ENCODE peak calls at places on chromosome 19, in four cellular contexts. Y, M, C and T are unnamed samples.

GRCh38 chr19:36113895-36114762 is 546 bp downstream of the POLR2I start:
- DNase-seq in M (peak), Y (no peak), C (peak), T (peak)

GRCh38 chr19:31957711-31958110 is 387.7 kb upstream of the ZNF507 start:
- DNase-seq in M (no peak), C (no peak), Y (no peak), T (no peak)

GRCh38 chr19:31113250-31113685 is 236.0 kb downstream of the TSHZ3 start:
- DNase-seq in C (peak), M (no peak), Y (no peak), T (peak)

GRCh38 chr19:40663712-40664692 is 26.4 kb downstream of the NUMBL start:
- DNase-seq in C (peak), Y (no peak), M (no peak), T (peak)

GRCh38 chr19:35088514-35088913 is 27.1 kb upstream of the FXYD3 start:
- DNase-seq in M (no peak), Y (no peak), C (peak), T (peak)

GRCh38 chr19:14410054-14410774 is 8.9 kb downstream of the DDX39A start:
- DNase-seq in C (no peak), M (no peak), Y (peak), T (no peak)

GRCh38 chr19:48196933-48197665 is 26.6 kb downstream of the ZSWIM9 start:
- DNase-seq in M (no peak), C (no peak), Y (no peak), T (peak)

GRCh38 chr19:50857366-50857765 is 2.7 kb downstream of the KLK3 start:
- DNase-seq in Y (no peak), C (no peak), M (no peak), T (no peak)

GRCh38 chr19:32189956-32190706 is 155.3 kb upstream of the ZNF507 start:
- DNase-seq in Y (no peak), M (no peak), C (no peak), T (no peak)

GRCh38 chr19:34041922-34042521 is 130.3 kb upstream of the LSM14A start:
- DNase-seq in M (peak), Y (peak), C (no peak), T (peak)

GRCh38 chr19:10398819-10399218 is 4.5 kb downstream of the CDC37 start:
- DNase-seq in M (no peak), Y (no peak), C (no peak), T (no peak)

GRCh38 chr19:52216401-52216800 is 26.5 kb downstream of the PPP2R1A start:
- DNase-seq in Y (no peak), C (no peak), M (no peak), T (no peak)

GRCh38 chr19:48490980-48491792 is 20.4 kb downstream of the LMTK3 start:
- DNase-seq in M (no peak), Y (peak), C (no peak), T (no peak)

GRCh38 chr19:34578751-34579150 is 97.2 kb downstream of the WTIP start:
- DNase-seq in M (no peak), C (no peak), Y (no peak), T (no peak)

GRCh38 chr19:5806905-5807304 is 2.0 kb downstream of the NRTN start:
- DNase-seq in Y (no peak), C (no peak), M (no peak), T (no peak)

GRCh38 chr19:5808120-5808816 is 3.4 kb downstream of the NRTN start:
- DNase-seq in Y (no peak), M (no peak), C (no peak), T (no peak)

GRCh38 chr19:5805465-5806132 is 732 bp downstream of the NRTN start:
- DNase-seq in Y (peak), M (no peak), C (no peak), T (peak)

GRCh38 chr19:5804516-5805464 is at the start of gene NRTN:
- DNase-seq in C (no peak), Y (peak), M (no peak), T (no peak)

DNA sequence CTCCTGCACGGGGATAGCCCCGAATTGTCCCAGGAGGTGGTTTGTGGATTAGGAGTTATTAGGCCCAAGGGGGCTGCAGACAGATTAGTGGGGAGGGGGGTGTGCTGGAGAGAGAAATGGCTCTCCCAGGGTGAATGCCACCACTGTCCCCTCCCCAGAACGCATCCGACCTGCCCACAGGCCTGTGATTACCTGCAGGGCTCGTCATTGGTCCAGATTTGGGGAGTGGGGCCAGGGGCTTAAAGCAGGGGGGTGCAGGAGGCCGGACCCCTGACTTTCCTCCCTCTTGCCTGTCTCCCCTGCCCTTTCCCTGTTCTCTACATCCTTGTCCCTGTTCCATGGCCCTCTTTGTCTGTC is 1.2 kb downstream of the NRTN start:
- DNase-seq in Y (no peak), C (no peak), M (no peak), T (no peak)
- TF ChIP-seq CTCF in Y (peak), C (no peak), M (no peak), T (no peak)

GRCh38 chr19:639251-640155 is at the start of gene FGF22:
- DNase-seq in C (peak), Y (peak), M (peak), T (peak)
- H3K4me3 ChIP-seq in C (peak), Y (peak), M (peak), T (peak)

GRCh38 chr19:7914099-7914498 is 531 bp upstream of the TGFBR3L start:
- DNase-seq in C (no peak), M (no peak), Y (no peak), T (no peak)

GRCh38 chr19:7913652-7914051 is 978 bp upstream of the TGFBR3L start:
- DNase-seq in Y (no peak), M (no peak), C (no peak), T (no peak)

GRCh38 chr19:7912697-7913564 is 1.7 kb upstream of the TGFBR3L start:
- DNase-seq in M (no peak), C (no peak), Y (no peak), T (no peak)

GRCh38 chr19:7915250-7916136 is 863 bp downstream of the TGFBR3L start:
- DNase-seq in C (no peak), M (no peak), Y (no peak), T (no peak)

DNA sequence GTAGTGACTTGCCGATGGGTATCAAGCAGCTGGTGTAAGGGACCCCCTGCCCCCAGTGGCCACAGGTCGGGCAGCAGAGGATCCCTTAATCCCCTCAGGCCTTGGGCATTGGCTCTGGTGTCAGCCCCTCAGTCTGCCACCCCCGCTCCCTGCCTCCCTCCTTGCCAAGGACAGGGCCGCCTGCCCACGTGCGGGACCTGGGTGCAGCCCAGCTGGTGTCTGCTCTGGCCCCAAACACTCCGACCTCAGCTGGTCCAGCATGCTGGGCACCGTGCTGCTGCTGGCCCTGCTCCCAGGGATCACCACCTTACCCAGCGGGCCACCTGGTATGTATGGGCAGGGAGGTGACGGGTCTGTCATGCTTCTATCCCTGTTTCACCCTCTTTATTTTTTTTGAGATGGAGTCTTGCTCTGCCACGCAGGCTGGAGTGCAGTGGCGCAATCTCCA is at the start of gene TGFBR3L:
- DNase-seq in Y (no peak), C (no peak), M (no peak), T (no peak)
- TF ChIP-seq CTCF in Y (no peak), C (no peak), M (no peak), T (no peak)

DNA sequence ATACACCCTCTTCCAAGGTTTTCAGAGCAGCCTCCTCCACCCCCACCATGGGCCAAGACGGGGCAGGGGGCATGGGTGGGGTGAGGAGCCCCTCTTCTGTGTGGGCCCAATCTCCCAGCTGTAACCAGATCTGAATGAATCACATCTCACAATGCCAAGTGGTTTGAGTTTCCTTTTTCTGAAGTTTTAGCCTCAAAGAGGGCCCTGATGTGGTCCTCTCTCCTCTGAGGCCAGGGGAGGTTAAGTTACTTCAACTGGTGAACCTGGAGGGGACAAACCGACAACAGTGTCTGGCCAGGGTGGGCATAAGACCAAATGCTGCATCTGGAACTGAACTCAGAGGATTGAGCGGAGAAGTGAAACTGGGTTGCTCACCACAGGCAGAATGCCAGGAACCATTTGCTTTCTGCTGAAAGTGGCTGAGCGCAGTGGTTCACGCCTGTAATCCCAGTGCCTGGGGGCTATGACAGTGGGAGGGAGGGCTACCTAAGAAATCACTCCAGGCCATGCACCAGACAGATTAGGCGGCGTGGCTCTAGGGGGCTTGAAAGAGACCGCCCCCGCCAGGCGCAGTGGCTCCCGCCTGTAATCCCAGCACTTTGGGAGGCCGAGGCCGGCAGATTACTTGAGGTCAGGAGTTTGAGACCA is 15.4 kb upstream of the IRGC start:
- DNase-seq in M (peak), C (peak), Y (no peak), T (peak)
- H3K4me3 ChIP-seq in M (peak), C (peak), Y (no peak), T (peak)

DNA sequence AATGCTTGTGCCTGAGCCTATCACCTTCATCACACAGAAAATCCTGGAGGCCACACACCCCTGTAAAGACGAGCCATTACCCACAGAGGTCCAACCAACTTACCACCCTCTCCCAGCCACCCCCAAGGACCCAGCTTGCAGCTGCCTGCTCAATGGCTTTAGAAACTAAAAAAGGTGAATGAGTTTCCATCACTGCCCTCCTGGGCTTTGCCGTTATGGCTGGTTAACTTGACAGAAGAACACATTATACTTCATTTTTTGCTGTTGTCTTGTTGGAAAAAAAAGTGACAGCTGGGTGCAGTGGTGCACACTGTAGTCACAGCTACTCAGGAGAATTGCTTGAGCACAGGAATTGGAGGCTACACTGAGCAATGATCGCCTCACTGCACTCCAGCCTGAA is 17.4 kb upstream of the FEM1A start:
- DNase-seq in M (no peak), Y (no peak), C (no peak), T (no peak)
- TF ChIP-seq CTCF in M (no peak), Y (no peak), C (no peak), T (no peak)

DNA sequence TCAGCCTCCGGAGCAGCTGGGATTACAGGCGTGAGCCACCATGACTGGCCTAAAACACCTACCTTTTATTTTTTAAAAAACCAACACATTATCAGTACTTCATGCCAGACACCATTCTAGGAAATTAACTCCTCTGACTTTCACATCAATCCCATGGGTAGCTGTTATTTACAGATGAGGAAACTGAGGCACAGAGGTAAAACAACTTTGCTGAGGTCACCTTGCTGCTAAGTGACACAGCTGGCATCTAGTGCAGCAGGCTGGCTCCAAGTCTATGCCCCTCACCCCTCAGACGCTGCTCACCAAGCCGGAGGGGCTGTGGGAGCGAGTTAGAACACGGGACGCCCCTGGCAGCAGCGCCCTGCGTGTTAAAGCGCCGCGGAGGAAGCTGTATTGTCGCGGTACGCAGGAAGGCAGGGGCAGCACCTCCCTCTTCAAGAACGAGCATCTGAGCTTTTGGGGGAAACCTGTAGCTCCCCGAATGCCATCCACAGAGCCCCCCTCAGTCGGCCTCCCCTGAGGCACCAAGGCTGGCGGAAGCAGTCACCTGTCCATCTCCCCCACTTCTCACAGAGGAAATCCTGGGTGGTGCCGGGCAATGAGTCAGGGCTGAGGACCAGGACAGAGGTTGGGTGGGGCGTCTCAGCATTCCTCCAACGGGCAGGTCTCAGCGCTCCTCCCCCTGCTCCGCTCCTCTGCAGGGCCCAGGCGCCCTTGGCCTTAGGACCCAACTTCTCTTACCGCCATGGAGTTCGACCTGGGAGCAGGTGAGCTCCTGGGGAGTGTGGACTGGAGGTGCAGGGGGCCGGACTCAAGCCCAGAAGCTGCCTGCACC is at the start of gene C19orf33:
- DNase-seq in Y (no peak), C (peak), M (no peak), T (peak)
- H3K4me3 ChIP-seq in Y (no peak), C (no peak), M (no peak), T (no peak)

GRCh38 chr19:12205296-12205695 is 42.4 kb downstream of the ZNF136 start:
- DNase-seq in Y (no peak), M (no peak), C (no peak), T (no peak)
- TF ChIP-seq CTCF in Y (no peak), M (no peak), C (no peak), T (no peak)